ENCODE peak calls at places on chromosomes 7 and 10, in four cellular contexts. T is activated CD8-positive, alpha-beta T cell treated with anti-CD3 and anti-CD28 coated beads, Interleukin-2, amount 10 ng/mL, durations not matched to agents 7 days and 5 days; Z is cerebellar cortex; M is hypothalamus. D is an unnamed sample.

GRCh38 chr7:41997151-41997550 is 239.9 kb downstream of the GLI3 start:
- DNase-seq in M (no peak), T (no peak), Z (no peak), D (no peak)

GRCh38 chr10:80163741-80164341 is 31.3 kb downstream of the PLAC9 start:
- DNase-seq in Z (peak), T (no peak), M (no peak), D (no peak)

GRCh38 chr7:73452999-73453635 is 19.5 kb downstream of the FZD9 start:
- DNase-seq in T (no peak), M (no peak), Z (no peak), D (no peak)

GRCh38 chr10:124193309-124193696 is 99.9 kb upstream of the CHST15 start:
- DNase-seq in M (no peak), Z (no peak), T (no peak), D (no peak)

GRCh38 chr10:62264702-62265436 is 3.8 kb downstream of the RTKN2 start:
- DNase-seq in T (no peak), Z (peak), M (no peak), D (no peak)

GRCh38 chr10:63114031-63114814 is 18.9 kb upstream of the NRBF2 start:
- DNase-seq in M (no peak), T (no peak), Z (no peak), D (no peak)

GRCh38 chr10:86648706-86649426 is 5.5 kb upstream of the OPN4 start:
- DNase-seq in Z (no peak), T (no peak), M (no peak), D (no peak)

GRCh38 chr7:16189026-16189715 is 232.2 kb downstream of the CRPPA start:
- DNase-seq in M (no peak), Z (no peak), T (no peak), D (no peak)

GRCh38 chr7:132654150-132654549 is 77.9 kb upstream of the PLXNA4 start:
- DNase-seq in T (peak), M (no peak), Z (peak), D (peak)

GRCh38 chr10:124566981-124567835 is 105.6 kb downstream of the LHPP start:
- DNase-seq in M (no peak), T (no peak), Z (no peak), D (no peak)

GRCh38 chr10:62082270-62082669 is 180.8 kb downstream of the ARID5B start:
- DNase-seq in Z (no peak), M (no peak), T (no peak), D (no peak)

GRCh38 chr7:6502886-6503285 is 48.4 kb downstream of the GRID2IP start:
- DNase-seq in T (no peak), M (no peak), Z (no peak), D (no peak)

GRCh38 chr7:121419201-121420148 is 23.4 kb upstream of the FAM3C start:
- DNase-seq in M (no peak), Z (no peak), T (no peak), D (no peak)

GRCh38 chr10:112801748-112802147 is 148.3 kb upstream of the TCF7L2 start:
- DNase-seq in M (no peak), T (no peak), Z (no peak), D (no peak)

GRCh38 chr7:45897042-45897690 is 8.9 kb downstream of the IGFBP1 start:
- DNase-seq in M (no peak), T (no peak), Z (no peak), D (no peak)

D was measured in DND-41.